ENCODE peak calls at places on chromosomes 4 and X, in eight cellular contexts. H, J, X, B, I, E, V and N are unnamed samples.

GRCh38 chr4:128228021-128228571 is 59.5 kb downstream of the PGRMC2 start:
- DNase-seq in E (no peak), J (no peak), B (no peak), I (no peak), X (no peak), V (peak; percentile 36), H (no peak), N (no peak)

GRCh38 chr4:10096201-10096975 is 20.2 kb downstream of the WDR1 start:
- DNase-seq in V (peak; percentile 63), J (peak; percentile 57), H (peak; percentile 89), I (peak; percentile 92), E (peak; percentile 73), B (peak; percentile 63), X (peak; percentile 64), N (peak; percentile 81)

GRCh38 chr4:107857741-107858140 is 33.0 kb downstream of the SGMS2 start:
- DNase-seq in V (no peak), I (no peak), H (no peak), B (no peak), J (no peak), X (no peak), E (no peak), N (no peak)

GRCh38 chr4:101033986-101034385 is 313.3 kb downstream of the PPP3CA start:
- DNase-seq in I (no peak), E (no peak), B (no peak), V (no peak), H (no peak), X (no peak), J (no peak), N (no peak)

GRCh38 chr4:143514432-143514831 is 930 bp downstream of the SMARCA5 start:
- DNase-seq in J (peak; percentile 46), E (peak; percentile 16), X (peak; percentile 66), V (peak; percentile 34), H (peak; percentile 77), B (peak; percentile 37), I (peak; percentile 57), N (peak; percentile 58)

GRCh38 chrX:16722481-16722880 is 3.1 kb downstream of the SYAP1 start:
- DNase-seq in V (no peak), H (no peak), I (no peak), B (no peak), X (no peak), E (no peak), J (no peak), N (no peak)

GRCh38 chrX:33183366-33183765 is 28.0 kb downstream of the DMD start:
- DNase-seq in E (no peak), J (peak; percentile 53), H (peak; percentile 42), B (peak; percentile 11), I (peak; percentile 74), X (no peak), V (peak; percentile 33), N (peak; percentile 56)

GRCh38 chrX:22097295-22097694 is 65.2 kb downstream of the PHEX start:
- DNase-seq in J (no peak), H (no peak), B (no peak), V (no peak), E (no peak), X (no peak), I (no peak), N (no peak)

GRCh38 chr4:38152305-38152704 is 192.1 kb downstream of the PTTG2 start:
- DNase-seq in X (no peak), B (no peak), E (no peak), V (no peak), H (no peak), J (no peak), I (no peak), N (no peak)

GRCh38 chrX:257681-258289 is 23.4 kb upstream of the PLCXD1 start:
- DNase-seq in H (peak; percentile 61), I (no peak), E (no peak), B (no peak), X (peak; percentile 16), J (no peak), V (no peak), N (no peak)

GRCh38 chr4:124846306-124846705 is 133.8 kb upstream of the ANKRD50 start:
- DNase-seq in H (no peak), X (no peak), V (no peak), B (no peak), I (no peak), E (no peak), J (no peak), N (no peak)

DNA sequence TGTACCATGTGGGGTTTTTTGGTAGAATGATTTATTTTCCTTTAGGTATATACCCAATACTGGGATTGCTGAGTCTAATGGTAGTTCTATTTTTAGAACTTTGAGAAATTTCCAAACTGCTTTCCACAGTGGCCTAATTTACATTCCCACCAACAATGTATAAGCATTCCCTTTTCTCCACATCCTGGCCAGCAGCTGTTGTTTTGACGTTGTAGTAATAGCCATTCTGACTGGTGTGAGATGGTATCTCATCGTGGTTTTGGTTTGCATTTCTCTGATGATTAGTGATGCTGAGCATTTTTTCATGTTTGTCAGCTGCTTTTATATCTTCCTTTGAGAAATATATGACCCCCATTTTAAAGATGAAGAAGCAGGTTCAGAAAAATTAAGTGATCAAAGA is 153.7 kb downstream of the CBR4 start:
- DNase-seq in E (no peak), X (no peak), H (no peak), V (no peak), I (no peak), B (no peak), J (no peak), N (no peak)
- H3K4me1 ChIP-seq in E (no peaks in the 10 kb centered on the region), X (no peaks in the 10 kb centered on the region), H (no peaks in the 10 kb centered on the region), V (peaks cover 20% of the 10 kb centered on the region), I (peaks cover 6% of the 10 kb centered on the region), B (peaks cover 74% of the 10 kb centered on the region), J (no peaks in the 10 kb centered on the region), N (peaks cover 90% of the 10 kb centered on the region)

DNA sequence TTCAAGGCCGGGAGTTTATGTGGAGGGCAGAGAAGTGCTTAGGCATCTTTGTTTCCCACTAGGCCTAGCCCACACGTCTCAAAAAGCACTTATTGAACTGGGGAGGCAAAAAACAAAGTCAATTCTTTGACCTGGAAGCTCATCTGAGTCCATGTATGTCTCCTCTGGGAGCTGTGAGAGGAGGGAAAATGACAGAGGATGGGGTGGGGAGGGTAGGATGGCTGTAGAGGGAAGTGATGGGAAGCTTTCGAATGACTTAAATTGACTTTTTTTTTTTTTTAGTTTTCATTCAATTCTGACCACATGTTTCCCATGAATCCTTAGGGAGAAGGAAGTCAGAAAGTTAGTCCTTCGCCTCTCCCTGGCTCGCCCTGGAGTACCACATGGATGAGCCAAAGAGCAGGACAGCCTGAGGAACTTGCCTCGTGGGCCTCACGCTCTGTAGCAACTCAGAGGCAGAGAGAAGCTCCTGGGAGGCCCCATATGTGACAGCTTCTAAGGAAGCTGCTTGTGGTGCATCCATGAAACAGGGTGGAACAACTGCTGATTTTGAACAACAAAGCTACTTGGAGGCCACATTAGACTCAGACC is 45.0 kb downstream of the NHSL2 start:
- DNase-seq in J (no peak), B (peak; percentile 18), I (no peak), X (no peak), V (no peak), E (no peak), H (no peak), N (no peak)
- H3K4me1 ChIP-seq in J (no peaks in the 10 kb centered on the region), B (peaks cover 11% of the 10 kb centered on the region), I (no peaks in the 10 kb centered on the region), X (no peaks in the 10 kb centered on the region), V (no peaks in the 10 kb centered on the region), E (no peaks in the 10 kb centered on the region), H (no peaks in the 10 kb centered on the region), N (no peaks in the 10 kb centered on the region)

GRCh38 chr4:1856071-1856919 is at the start of gene LETM1:
- DNase-seq in B (peak; percentile 96), I (peak; percentile 96), J (peak; percentile 97), V (peak; percentile 96), E (peak; percentile 88), H (peak; percentile 99), X (peak; percentile 98), N (peak; percentile 96)

GRCh38 chr4:1854752-1855151 is 1.2 kb downstream of the LETM1 start:
- DNase-seq in E (no peak), H (no peak), J (no peak), V (no peak), I (no peak), B (no peak), X (no peak), N (no peak)

GRCh38 chr4:1857931-1858330 is 2.0 kb upstream of the LETM1 start:
- DNase-seq in V (no peak), E (no peak), I (no peak), B (no peak), J (no peak), H (peak; percentile 52), X (no peak), N (no peak)

GRCh38 chr4:1856920-1857699 is 1.2 kb upstream of the LETM1 start:
- DNase-seq in H (peak; percentile 90), X (peak; percentile 73), B (peak; percentile 32), E (no peak), I (peak; percentile 41), J (peak; percentile 38), V (no peak), N (no peak)

GRCh38 chr4:1855334-1856070 is 454 bp downstream of the LETM1 start:
- DNase-seq in I (peak; percentile 43), X (peak; percentile 72), V (no peak), H (peak; percentile 87), J (peak; percentile 41), E (no peak), B (peak; percentile 47), N (peak; percentile 55)
- H3K4me1 ChIP-seq in I (peaks cover 51% of the 10 kb centered on the region), X (peaks cover 42% of the 10 kb centered on the region), V (peaks cover 42% of the 10 kb centered on the region), H (peaks cover 7% of the 10 kb centered on the region), J (peaks cover 19% of the 10 kb centered on the region), E (peaks cover 14% of the 10 kb centered on the region), B (peaks cover 56% of the 10 kb centered on the region), N (peaks cover 49% of the 10 kb centered on the region)

DNA sequence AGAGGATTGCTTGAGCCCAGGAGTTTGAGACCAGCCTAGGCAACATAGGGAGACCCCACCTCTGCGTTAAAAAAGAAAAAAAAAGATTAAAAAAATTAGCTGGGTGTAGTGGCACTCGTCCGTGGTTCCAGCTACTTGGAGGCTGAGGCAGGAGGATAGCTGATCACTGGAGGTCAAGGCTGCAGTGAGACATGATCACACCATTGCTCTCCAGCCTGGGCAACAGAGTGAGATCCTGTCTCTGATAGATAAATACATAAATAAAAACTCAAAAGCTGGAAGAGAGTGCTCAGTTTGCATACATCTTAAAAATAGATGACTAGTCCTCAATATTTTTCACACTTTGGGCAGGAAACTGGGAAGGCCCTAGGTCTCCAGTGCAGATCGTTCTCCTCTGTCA is 54.1 kb downstream of the TMEM131L start:
- DNase-seq in B (no peak), E (no peak), H (no peak), V (no peak), J (no peak), X (no peak), I (no peak), N (no peak)
- H3K4me1 ChIP-seq in B (peaks cover 52% of the 10 kb centered on the region), E (peaks cover 81% of the 10 kb centered on the region), H (no peaks in the 10 kb centered on the region), V (peaks cover 22% of the 10 kb centered on the region), J (peaks cover 47% of the 10 kb centered on the region), X (peaks cover 10% of the 10 kb centered on the region), I (no peaks in the 10 kb centered on the region), N (peaks cover 13% of the 10 kb centered on the region)

DNA sequence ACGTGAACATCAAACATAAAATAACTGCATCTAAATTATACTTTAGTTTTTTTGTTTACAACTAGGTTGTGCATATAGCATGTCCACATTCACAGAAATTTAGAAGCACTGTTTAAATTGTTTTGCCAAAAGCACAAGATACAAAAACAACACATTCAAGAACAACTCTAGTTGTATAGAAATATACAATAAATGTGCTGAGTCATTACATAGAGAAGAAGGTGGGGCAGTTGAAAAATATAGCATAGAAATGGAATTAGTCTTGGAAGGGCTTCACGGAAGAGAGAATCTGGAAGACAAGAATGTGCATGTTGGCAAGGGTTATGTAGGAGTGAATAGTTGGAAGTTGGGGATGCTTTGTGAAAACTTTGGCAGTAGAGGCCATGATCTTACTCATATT is 239.0 kb upstream of the GLRA2 start:
- DNase-seq in B (no peak), V (no peak), E (no peak), I (no peak), J (no peak), H (no peak), X (no peak), N (no peak)
- H3K4me1 ChIP-seq in B (no peaks in the 10 kb centered on the region), V (no peaks in the 10 kb centered on the region), E (no peaks in the 10 kb centered on the region), I (no peaks in the 10 kb centered on the region), J (no peaks in the 10 kb centered on the region), H (no peaks in the 10 kb centered on the region), X (no peaks in the 10 kb centered on the region), N (no peaks in the 10 kb centered on the region)